ENCODE peak calls at places on chromosomes 3 and 15, in seven cellular contexts. One of them, this sample, is unnamed.

GRCh38 chr3:94414412-94414811 is 351.6 kb downstream of the NSUN3 start:
- DNase-seq in HCT116: no peak
- DNase-seq in HepG2: no peak
- DNase-seq in Panc1: no peak
- DNase-seq in upper lobe of left lung: no peak
- DNase-seq in GM12891: no peak
- DNase-seq in GM23338: no peak
- DNase-seq in this sample: no peak

GRCh38 chr3:174883881-174884675 is 24.9 kb downstream of the NAALADL2 start:
- DNase-seq in HCT116: no peak
- DNase-seq in HepG2: no peak
- DNase-seq in Panc1: no peak
- DNase-seq in upper lobe of left lung: no peak
- DNase-seq in GM12891: no peak
- DNase-seq in GM23338: no peak
- DNase-seq in this sample: no peak

GRCh38 chr15:35306361-35306981 is 221.4 kb upstream of the NANOGP8 start:
- DNase-seq in HCT116: peak
- DNase-seq in HepG2: no peak
- DNase-seq in Panc1: no peak
- DNase-seq in upper lobe of left lung: no peak
- DNase-seq in GM12891: no peak
- DNase-seq in GM23338: peak
- DNase-seq in this sample: no peak

GRCh38 chr15:60396964-60397771 is 618 bp downstream of the ANXA2 start:
- DNase-seq in HCT116: no peak
- DNase-seq in HepG2: no peak
- DNase-seq in Panc1: no peak
- DNase-seq in upper lobe of left lung: peak
- DNase-seq in GM12891: no peak
- DNase-seq in GM23338: peak
- DNase-seq in this sample: peak

GRCh38 chr3:123582315-123582714 is 2.5 kb downstream of the HACD2 start:
- DNase-seq in HCT116: no peak
- DNase-seq in HepG2: no peak
- DNase-seq in Panc1: no peak
- DNase-seq in upper lobe of left lung: peak
- DNase-seq in GM12891: no peak
- DNase-seq in GM23338: no peak
- DNase-seq in this sample: peak

GRCh38 chr3:59908700-59909099 is 858.9 kb upstream of the CFAP20DC start:
- DNase-seq in HCT116: no peak
- DNase-seq in HepG2: no peak
- DNase-seq in Panc1: no peak
- DNase-seq in upper lobe of left lung: no peak
- DNase-seq in GM12891: no peak
- DNase-seq in GM23338: no peak
- DNase-seq in this sample: no peak

GRCh38 chr3:134197681-134198261 is 52.9 kb downstream of the RYK start:
- DNase-seq in HCT116: peak
- DNase-seq in HepG2: peak
- DNase-seq in Panc1: peak
- DNase-seq in upper lobe of left lung: no peak
- DNase-seq in GM12891: peak
- DNase-seq in GM23338: peak
- DNase-seq in this sample: no peak

GRCh38 chr15:99732711-99733267 is 448 bp downstream of the LYSMD4 start:
- DNase-seq in HCT116: no peak
- DNase-seq in HepG2: no peak
- DNase-seq in Panc1: no peak
- DNase-seq in upper lobe of left lung: no peak
- DNase-seq in GM12891: peak
- DNase-seq in GM23338: peak
- DNase-seq in this sample: peak

GRCh38 chr15:92306662-92307061 is 87.0 kb upstream of the ST8SIA2 start:
- DNase-seq in HCT116: peak
- DNase-seq in HepG2: peak
- DNase-seq in Panc1: no peak
- DNase-seq in upper lobe of left lung: no peak
- DNase-seq in GM12891: no peak
- DNase-seq in GM23338: peak
- DNase-seq in this sample: no peak

GRCh38 chr3:165521131-165521871 is 315.9 kb downstream of the BCHE start:
- DNase-seq in HCT116: no peak
- DNase-seq in HepG2: no peak
- DNase-seq in Panc1: no peak
- DNase-seq in upper lobe of left lung: no peak
- DNase-seq in GM12891: no peak
- DNase-seq in GM23338: no peak
- DNase-seq in this sample: no peak

GRCh38 chr15:100372695-100373036 is 30.9 kb upstream of the ADAMTS17 start:
- DNase-seq in HCT116: no peak
- DNase-seq in HepG2: no peak
- DNase-seq in Panc1: no peak
- DNase-seq in upper lobe of left lung: no peak
- DNase-seq in GM12891: no peak
- DNase-seq in GM23338: peak
- DNase-seq in this sample: peak

GRCh38 chr3:107240183-107241091 is 136.8 kb upstream of the CCDC54 start:
- DNase-seq in HCT116: peak
- DNase-seq in HepG2: peak
- DNase-seq in Panc1: no peak
- DNase-seq in upper lobe of left lung: peak
- DNase-seq in GM12891: peak
- DNase-seq in GM23338: peak
- DNase-seq in this sample: peak

GRCh38 chr3:123361019-123361418 is 87.9 kb downstream of the ADCY5 start:
- DNase-seq in HCT116: no peak
- DNase-seq in HepG2: no peak
- DNase-seq in Panc1: no peak
- DNase-seq in upper lobe of left lung: no peak
- DNase-seq in GM12891: no peak
- DNase-seq in GM23338: peak
- DNase-seq in this sample: no peak

GRCh38 chr3:56954125-56954524 is 106.3 kb upstream of the SPATA12 start:
- DNase-seq in HCT116: no peak
- DNase-seq in HepG2: no peak
- DNase-seq in Panc1: no peak
- DNase-seq in upper lobe of left lung: no peak
- DNase-seq in GM12891: no peak
- DNase-seq in GM23338: no peak
- DNase-seq in this sample: no peak

GRCh38 chr3:184910664-184911063 is 98.7 kb downstream of the VPS8 start:
- DNase-seq in HCT116: no peak
- DNase-seq in HepG2: no peak
- DNase-seq in Panc1: no peak
- DNase-seq in upper lobe of left lung: no peak
- DNase-seq in GM12891: no peak
- DNase-seq in GM23338: no peak
- DNase-seq in this sample: no peak

GRCh38 chr3:151299006-151299405 is 17.6 kb downstream of the GPR87 start:
- DNase-seq in HCT116: no peak
- DNase-seq in HepG2: no peak
- DNase-seq in Panc1: no peak
- DNase-seq in upper lobe of left lung: no peak
- DNase-seq in GM12891: no peak
- DNase-seq in GM23338: no peak
- DNase-seq in this sample: no peak

GRCh38 chr3:36480916-36481648 is 100.8 kb downstream of the STAC start:
- DNase-seq in HCT116: no peak
- DNase-seq in HepG2: no peak
- DNase-seq in Panc1: no peak
- DNase-seq in upper lobe of left lung: no peak
- DNase-seq in GM12891: no peak
- DNase-seq in GM23338: no peak
- DNase-seq in this sample: no peak

GRCh38 chr3:152941825-152942224 is 106.9 kb downstream of the P2RY1 start:
- DNase-seq in HCT116: no peak
- DNase-seq in HepG2: no peak
- DNase-seq in Panc1: no peak
- DNase-seq in upper lobe of left lung: no peak
- DNase-seq in GM12891: no peak
- DNase-seq in GM23338: no peak
- DNase-seq in this sample: peak

GRCh38 chr15:37550360-37551024 is 383.9 kb upstream of the TMCO5A start:
- DNase-seq in HCT116: no peak
- DNase-seq in HepG2: no peak
- DNase-seq in Panc1: no peak
- DNase-seq in upper lobe of left lung: no peak
- DNase-seq in GM12891: no peak
- DNase-seq in GM23338: peak
- DNase-seq in this sample: no peak

GRCh38 chr3:124557433-124558232 is 172.6 kb upstream of the UMPS start:
- DNase-seq in HCT116: no peak
- DNase-seq in HepG2: no peak
- DNase-seq in Panc1: no peak
- DNase-seq in upper lobe of left lung: no peak
- DNase-seq in GM12891: no peak
- DNase-seq in GM23338: no peak
- DNase-seq in this sample: no peak

GRCh38 chr15:59174846-59175831 is 31.5 kb upstream of the LDHAL6B start:
- DNase-seq in HCT116: peak
- DNase-seq in HepG2: peak
- DNase-seq in Panc1: peak
- DNase-seq in upper lobe of left lung: peak
- DNase-seq in GM12891: peak
- DNase-seq in GM23338: peak
- DNase-seq in this sample: peak

GRCh38 chr3:175885196-175885766 is 1026.1 kb downstream of the NAALADL2 start:
- DNase-seq in HCT116: no peak
- DNase-seq in HepG2: no peak
- DNase-seq in Panc1: no peak
- DNase-seq in upper lobe of left lung: no peak
- DNase-seq in GM12891: no peak
- DNase-seq in GM23338: no peak
- DNase-seq in this sample: no peak

GRCh38 chr3:138797508-138798038 is 37.2 kb downstream of the PIK3CB start:
- DNase-seq in HCT116: no peak
- DNase-seq in HepG2: no peak
- DNase-seq in Panc1: no peak
- DNase-seq in upper lobe of left lung: no peak
- DNase-seq in GM12891: no peak
- DNase-seq in GM23338: no peak
- DNase-seq in this sample: no peak

GRCh38 chr3:138801792-138802191 is 32.9 kb downstream of the PIK3CB start:
- DNase-seq in HCT116: no peak
- DNase-seq in HepG2: no peak
- DNase-seq in Panc1: no peak
- DNase-seq in upper lobe of left lung: no peak
- DNase-seq in GM12891: no peak
- DNase-seq in GM23338: no peak
- DNase-seq in this sample: no peak

GRCh38 chr3:138800248-138800647 is 34.5 kb downstream of the PIK3CB start:
- DNase-seq in HCT116: no peak
- DNase-seq in HepG2: no peak
- DNase-seq in Panc1: no peak
- DNase-seq in upper lobe of left lung: peak
- DNase-seq in GM12891: no peak
- DNase-seq in GM23338: no peak
- DNase-seq in this sample: no peak

GRCh38 chr3:138796761-138797160 is 38.0 kb downstream of the PIK3CB start:
- DNase-seq in HCT116: no peak
- DNase-seq in HepG2: no peak
- DNase-seq in Panc1: no peak
- DNase-seq in upper lobe of left lung: no peak
- DNase-seq in GM12891: no peak
- DNase-seq in GM23338: peak
- DNase-seq in this sample: no peak

GRCh38 chr3:138799822-138800221 is 34.9 kb downstream of the PIK3CB start:
- DNase-seq in HCT116: no peak
- DNase-seq in HepG2: no peak
- DNase-seq in Panc1: no peak
- DNase-seq in upper lobe of left lung: peak
- DNase-seq in GM12891: no peak
- DNase-seq in GM23338: no peak
- DNase-seq in this sample: no peak
- TF ChIP-seq POLR2AphosphoS5 in HCT116: no peak
- TF ChIP-seq POLR2AphosphoS5 in HepG2: no peak
- TF ChIP-seq POLR2AphosphoS5 in Panc1: no peak
- TF ChIP-seq POLR2AphosphoS5 in upper lobe of left lung: no peak
- TF ChIP-seq POLR2AphosphoS5 in GM12891: no peak
- TF ChIP-seq POLR2AphosphoS5 in GM23338: no peak
- TF ChIP-seq POLR2AphosphoS5 in this sample: peak

GRCh38 chr3:149468504-149469212 is 5.8 kb upstream of the TM4SF4 start:
- DNase-seq in HCT116: no peak
- DNase-seq in HepG2: peak
- DNase-seq in Panc1: no peak
- DNase-seq in upper lobe of left lung: no peak
- DNase-seq in GM12891: no peak
- DNase-seq in GM23338: no peak
- DNase-seq in this sample: no peak
- TF ChIP-seq POLR2AphosphoS5 in HCT116: no peak
- TF ChIP-seq POLR2AphosphoS5 in HepG2: no peak
- TF ChIP-seq POLR2AphosphoS5 in Panc1: no peak
- TF ChIP-seq POLR2AphosphoS5 in upper lobe of left lung: no peak
- TF ChIP-seq POLR2AphosphoS5 in GM12891: no peak
- TF ChIP-seq POLR2AphosphoS5 in GM23338: no peak
- TF ChIP-seq POLR2AphosphoS5 in this sample: no peak

GRCh38 chr15:96354731-96355560 is 24.4 kb downstream of the NR2F2 start:
- DNase-seq in HCT116: no peak
- DNase-seq in HepG2: peak
- DNase-seq in Panc1: no peak
- DNase-seq in upper lobe of left lung: no peak
- DNase-seq in GM12891: no peak
- DNase-seq in GM23338: no peak
- DNase-seq in this sample: no peak
- TF ChIP-seq POLR2AphosphoS5 in HCT116: no peak
- TF ChIP-seq POLR2AphosphoS5 in HepG2: no peak
- TF ChIP-seq POLR2AphosphoS5 in Panc1: no peak
- TF ChIP-seq POLR2AphosphoS5 in upper lobe of left lung: peak
- TF ChIP-seq POLR2AphosphoS5 in GM12891: no peak
- TF ChIP-seq POLR2AphosphoS5 in GM23338: no peak
- TF ChIP-seq POLR2AphosphoS5 in this sample: peak

DNA sequence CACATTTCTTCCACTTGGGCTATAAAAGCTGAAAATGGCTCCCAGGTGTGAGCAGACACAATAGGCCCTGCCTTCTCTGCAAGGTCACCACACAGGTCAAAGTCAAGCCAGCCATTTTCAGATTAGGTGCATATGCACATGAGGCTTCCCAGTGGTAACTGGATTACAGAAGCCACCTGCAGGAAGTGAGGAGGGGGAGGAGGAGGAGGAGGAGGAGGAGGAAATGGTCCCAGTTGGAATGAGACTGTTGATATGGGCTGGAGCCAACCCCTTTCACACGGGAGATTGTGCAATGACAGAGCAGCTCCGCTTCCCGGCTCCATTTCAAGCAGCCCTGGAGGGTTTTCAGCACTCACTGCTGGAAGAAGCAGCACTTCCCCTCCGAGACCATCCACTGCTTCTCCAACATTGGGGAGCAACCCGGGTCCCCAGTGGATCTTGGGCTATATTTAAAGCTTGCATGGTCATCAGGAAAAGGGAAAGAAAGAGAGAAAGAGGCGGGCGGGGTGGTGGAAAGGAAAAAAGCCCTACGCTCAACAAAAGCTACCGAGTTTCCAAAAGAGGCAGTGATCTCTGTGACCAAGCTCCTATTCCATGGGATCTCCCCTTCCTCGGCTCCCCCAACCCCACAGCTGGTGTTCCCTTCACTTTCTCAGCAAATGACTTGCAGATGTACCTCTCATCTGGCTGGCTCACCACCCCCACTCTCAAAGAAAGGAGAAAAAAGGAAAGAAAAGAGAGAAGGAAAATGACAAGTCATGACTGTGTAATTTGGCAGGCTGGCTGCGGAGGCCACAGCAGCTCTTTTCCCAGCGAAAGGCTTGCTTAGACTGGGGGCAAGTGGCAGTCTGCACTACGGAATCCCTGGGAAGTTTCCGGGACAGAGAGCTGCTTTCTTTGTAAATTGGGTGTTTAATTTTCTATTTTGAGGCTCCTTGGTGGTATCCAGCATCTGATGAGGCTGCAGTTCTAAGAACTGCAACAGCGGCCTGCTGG is 58.3 kb downstream of the LRIG1 start:
- DNase-seq in HCT116: no peak
- DNase-seq in HepG2: peak
- DNase-seq in Panc1: no peak
- DNase-seq in upper lobe of left lung: peak
- DNase-seq in GM12891: no peak
- DNase-seq in GM23338: peak
- DNase-seq in this sample: peak
- TF ChIP-seq POLR2AphosphoS5 in HCT116: no peak
- TF ChIP-seq POLR2AphosphoS5 in HepG2: no peak
- TF ChIP-seq POLR2AphosphoS5 in Panc1: no peak
- TF ChIP-seq POLR2AphosphoS5 in upper lobe of left lung: no peak
- TF ChIP-seq POLR2AphosphoS5 in GM12891: no peak
- TF ChIP-seq POLR2AphosphoS5 in GM23338: peak
- TF ChIP-seq POLR2AphosphoS5 in this sample: peak

This sample was measured in prostate gland.